ENCODE peak calls at places on chromosomes 11 and 22, in four cellular contexts. T is GM12878, V is K562, O is H1. G is an unnamed sample.

GRCh38 chr11:16337421-16338213 is 18.7 kb downstream of the SOX6 start:
- DNase-seq in T (no peak), V (peak; percentile 60), O (no peak), G (no peak)

GRCh38 chr11:126697937-126698336 is 302.6 kb downstream of the KIRREL3 start:
- DNase-seq in T (no peak), V (no peak), O (no peak), G (no peak)

GRCh38 chr11:36264011-36264410 is 25.2 kb downstream of the COMMD9 start:
- DNase-seq in T (no peak), V (no peak), O (no peak), G (no peak)

GRCh38 chr11:85874265-85874664 is 19.1 kb downstream of the CCDC83 start:
- DNase-seq in T (no peak), V (no peak), O (no peak), G (no peak)

GRCh38 chr11:111793863-111794262 is 27.7 kb upstream of the PPP2R1B start:
- DNase-seq in T (no peak), V (no peak), O (no peak), G (peak; percentile 75)

GRCh38 chr11:21909145-21909544 is 283.7 kb upstream of the ANO5 start:
- DNase-seq in T (no peak), V (no peak), O (no peak), G (no peak)

GRCh38 chr11:35190804-35191348 is 51.9 kb downstream of the CD44 start:
- DNase-seq in T (no peak), V (no peak), O (no peak), G (no peak)

GRCh38 chr11:16791494-16791961 is 53.1 kb downstream of the C11orf58 start:
- DNase-seq in T (no peak), V (no peak), O (no peak), G (no peak)

GRCh38 chr11:47033439-47033838 is 96.9 kb downstream of the CSTPP1 start:
- DNase-seq in T (no peak), V (no peak), O (no peak), G (no peak)

GRCh38 chr11:100687032-100687629 is at the start of gene ARHGAP42:
- DNase-seq in T (no peak), V (peak; percentile 44), O (peak; percentile 86), G (peak; percentile 42)

GRCh38 chr11:23767576-23767975 is 729.3 kb upstream of the LUZP2 start:
- DNase-seq in T (no peak), V (no peak), O (no peak), G (no peak)

GRCh38 chr11:66047541-66048365 is 1.2 kb downstream of the GAL3ST3 start:
- DNase-seq in T (no peak), V (no peak), O (no peak), G (no peak)

GRCh38 chr11:94655291-94655690 is 88.1 kb downstream of the PIWIL4 start:
- DNase-seq in T (no peak), V (no peak), O (peak; percentile 34), G (no peak)

GRCh38 chr11:126862664-126863247 is 137.8 kb downstream of the KIRREL3 start:
- DNase-seq in T (no peak), V (no peak), O (peak; percentile 49), G (no peak)

GRCh38 chr11:1772270-1773130 is 8.8 kb upstream of the CTSD start:
- DNase-seq in T (no peak), V (peak; percentile 96), O (peak; percentile 71), G (no peak)

GRCh38 chr22:41009222-41009948 is 58.2 kb downstream of the RBX1 start:
- DNase-seq in T (no peak), V (no peak), O (no peak), G (no peak)

GRCh38 chr11:127816959-127817358 is 770.4 kb downstream of the ETS1 start:
- DNase-seq in T (no peak), V (no peak), O (no peak), G (no peak)

DNA sequence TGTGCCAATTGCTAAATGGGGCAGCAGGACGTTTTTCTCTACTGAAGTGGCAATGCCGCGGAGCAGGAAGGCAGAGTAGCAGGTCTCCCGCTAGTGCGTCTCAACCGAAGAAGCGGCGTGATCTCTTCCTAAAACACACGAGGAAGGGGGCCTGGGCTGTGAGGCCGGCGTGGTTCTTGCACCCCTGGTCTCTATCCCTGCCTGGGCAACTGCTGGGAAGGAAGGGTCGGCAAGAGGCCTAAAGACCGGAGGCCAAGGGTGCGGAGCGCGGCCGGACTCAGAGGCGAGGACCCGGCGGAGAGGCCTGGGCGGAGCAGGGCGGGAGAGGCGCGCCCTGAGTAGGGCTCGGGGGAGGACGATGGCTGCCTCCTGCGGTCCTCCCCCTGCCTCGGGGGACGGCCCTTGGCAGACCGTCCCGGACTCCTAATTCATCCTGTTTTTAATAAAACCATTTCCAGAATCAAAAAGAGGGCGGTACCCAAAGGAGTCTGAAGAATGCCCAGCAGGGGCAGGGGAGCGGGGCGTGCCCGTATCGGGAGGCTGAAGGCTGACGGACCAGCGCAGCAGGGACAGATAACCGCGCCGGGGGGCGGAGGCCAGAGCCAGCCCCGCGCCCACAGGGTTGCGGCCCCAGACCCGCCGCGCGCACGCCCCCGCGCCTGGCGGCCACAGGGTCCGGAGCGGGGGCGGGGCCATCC is 559 bp upstream of the APLP2 start:
- DNase-seq in T (no peak), V (no peak), O (no peak), G (no peak)
- TF ChIP-seq NRF1 in T (no peak), V (peak; percentile 66), O (no peak), G (no peak)

GRCh38 chr22:24094966-24095365 is 83.9 kb downstream of the CABIN1 start:
- DNase-seq in T (no peak), V (no peak), O (no peak), G (no peak)

GRCh38 chr22:24095816-24096215 is 84.7 kb downstream of the CABIN1 start:
- DNase-seq in T (no peak), V (no peak), O (no peak), G (no peak)

GRCh38 chr22:24096401-24097115 is 84.7 kb upstream of the SUSD2 start:
- DNase-seq in T (no peak), V (no peak), O (no peak), G (no peak)

GRCh38 chr22:24099661-24100060 is 81.6 kb upstream of the SUSD2 start:
- DNase-seq in T (no peak), V (no peak), O (no peak), G (no peak)

DNA sequence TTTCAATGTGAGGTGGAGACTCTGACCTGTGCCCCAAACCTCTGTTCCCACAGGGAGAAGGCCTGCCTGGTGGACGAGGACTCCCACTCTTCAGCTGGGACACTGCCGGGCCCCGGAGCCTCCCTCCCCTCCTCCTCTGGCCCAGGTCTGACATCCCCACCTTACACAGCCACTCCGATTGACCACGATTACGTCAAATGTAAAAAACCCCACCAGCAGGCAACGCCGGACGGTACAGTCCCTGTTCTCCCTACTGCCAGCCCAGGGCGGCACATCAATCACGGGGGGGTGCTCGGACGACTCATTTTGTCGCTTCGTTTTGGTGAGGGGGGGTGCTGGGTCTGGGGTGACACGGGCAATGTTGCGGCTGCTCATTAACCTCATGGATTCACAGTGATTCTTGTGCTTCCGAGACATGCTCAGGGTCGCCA is 83.3 kb upstream of the SUSD2 start:
- DNase-seq in T (no peak), V (no peak), O (no peak), G (no peak)
- TF ChIP-seq NRF1 in T (no peak), V (no peak), O (no peak), G (no peak)

GRCh38 chr11:32435152-32435480 is 223 bp downstream of the WT1 start:
- DNase-seq in T (no peak), V (no peak), O (peak; percentile 62), G (no peak)

GRCh38 chr11:32434387-32435151 is 770 bp downstream of the WT1 start:
- DNase-seq in T (no peak), V (peak; percentile 73), O (peak; percentile 86), G (peak; percentile 26)

GRCh38 chr11:32435947-32436750 is 810 bp upstream of the WT1 start:
- DNase-seq in T (no peak), V (no peak), O (peak; percentile 67), G (peak; percentile 23)

GRCh38 chr11:32436751-32437405 is 1.5 kb upstream of the WT1 start:
- DNase-seq in T (no peak), V (no peak), O (peak; percentile 52), G (peak; percentile 17)

DNA sequence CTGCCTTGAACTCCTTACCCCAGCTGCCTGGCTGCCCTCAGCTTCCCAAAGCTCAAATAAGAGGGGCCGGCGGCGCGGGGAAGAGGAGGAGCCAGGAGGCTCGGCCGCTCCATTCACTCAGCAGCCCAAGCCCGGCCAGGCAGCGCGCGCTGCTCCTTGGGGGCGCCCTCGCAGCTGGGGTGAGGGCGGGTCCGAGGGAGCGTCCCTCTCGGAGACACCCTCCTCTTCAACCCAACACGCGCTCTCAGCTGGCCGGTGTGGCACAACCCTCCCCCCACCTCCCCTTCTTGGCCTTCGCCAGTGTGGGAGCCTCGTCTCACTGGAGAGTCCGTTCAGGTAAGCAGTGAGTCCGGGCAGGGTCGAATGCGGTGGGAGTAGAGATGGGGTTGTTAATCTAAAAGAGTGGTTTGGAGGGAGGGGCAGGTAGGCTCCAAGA is at the start of gene WT1:
- DNase-seq in T (no peak), V (peak; percentile 85), O (peak; percentile 84), G (peak; percentile 31)
- TF ChIP-seq NRF1 in T (no peak), V (peak; percentile 51), O (no peak), G (no peak)

GRCh38 chr22:21972293-21972779 is 10.3 kb downstream of the TOP3B start:
- DNase-seq in T (no peak), V (peak; percentile 100), O (peak; percentile 91), G (peak; percentile 88)
- TF ChIP-seq NRF1 in T (no peak), V (no peak), O (no peak), G (no peak)

DNA sequence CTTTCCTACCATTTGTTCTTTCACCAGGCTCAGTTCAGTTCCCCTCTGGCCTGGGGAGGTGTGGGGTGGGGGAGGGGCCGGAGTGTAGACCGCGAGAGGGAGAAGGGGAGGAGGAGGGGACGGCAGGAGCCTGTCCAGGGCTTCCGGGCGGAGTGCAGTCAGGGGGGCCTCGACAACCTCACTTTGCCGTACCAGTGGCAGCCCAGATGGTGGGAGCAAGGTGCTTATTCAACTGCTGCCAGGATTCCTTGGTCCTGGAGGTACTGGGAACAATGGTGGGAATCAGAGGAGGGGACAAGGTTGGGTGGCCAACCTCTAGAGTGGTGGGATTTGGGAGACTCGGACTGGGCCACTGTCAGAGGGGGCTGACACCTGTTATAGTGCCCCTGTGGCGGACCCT is 1.2 kb downstream of the BACE1 start:
- DNase-seq in T (no peak), V (peak; percentile 55), O (no peak), G (peak; percentile 62)
- TF ChIP-seq NRF1 in T (no peak), V (no peak), O (no peak), G (no peak)

GRCh38 chr11:108122166-108122628 is 830 bp downstream of the ACAT1 start:
- DNase-seq in T (no peak), V (no peak), O (no peak), G (peak; percentile 10)
- TF ChIP-seq NRF1 in T (no peak), V (peak; percentile 69), O (no peak), G (no peak)

DNA sequence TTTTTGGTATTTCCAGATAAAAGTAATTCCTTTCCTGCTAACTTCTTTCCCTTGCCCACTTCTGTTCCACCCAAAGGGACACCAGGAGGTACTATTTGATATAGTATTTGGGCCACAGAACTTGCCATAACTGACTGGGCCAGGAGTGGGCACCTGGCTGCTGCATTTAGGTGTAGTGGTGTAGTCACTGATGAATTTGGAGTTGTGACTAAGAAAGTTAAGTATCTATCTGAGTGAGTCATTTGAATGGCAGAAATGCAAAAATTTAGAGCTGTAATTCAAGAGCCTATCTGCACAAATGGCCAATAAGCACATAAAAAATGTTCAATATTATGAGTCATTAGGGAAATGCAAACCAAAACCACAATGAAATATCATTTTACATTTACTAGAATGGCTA is 14.8 kb downstream of the GLYATL2 start:
- DNase-seq in T (no peak), V (no peak), O (no peak), G (no peak)
- TF ChIP-seq NRF1 in T (no peak), V (no peak), O (no peak), G (no peak)

G was measured in SK-N-SH.